ENCODE peak calls at places on chromosomes 13 and 19, in five cellular contexts. C is mesendoderm; D is CD4-positive, alpha-beta memory T cell; B is stimulated activated CD8-positive, alpha-beta memory T cell treated with anti-CD3 and anti-CD28 coated beads, Interleukin-12 subunit alpha, Interleukin-12 subunit beta, amount 100 ng/mL, for 4 hours; G is esophagus squamous epithelium. P is an unnamed sample.

GRCh38 chr19:38692458-38693379 is 45.3 kb downstream of the ACTN4 start:
- DNase-seq in C (no peak), D (no peak), B (no peak), G (no peak), P (no peak)

GRCh38 chr13:99384468-99384867 is 77.3 kb upstream of the GPR183 start:
- DNase-seq in C (no peak), D (peak; percentile 70), B (no peak), G (no peak), P (peak; percentile 15)

GRCh38 chr13:114100446-114101320 is 31.7 kb downstream of the RASA3 start:
- DNase-seq in C (no peak), D (no peak), B (no peak), G (no peak), P (peak; percentile 62)

GRCh38 chr13:37127706-37128241 is 22.3 kb upstream of the CSNK1A1L start:
- DNase-seq in C (no peak), D (no peak), B (no peak), G (no peak), P (no peak)

GRCh38 chr19:813359-814107 is 8.2 kb downstream of the PLPPR3 start:
- DNase-seq in C (no peak), D (no peak), B (no peak), G (no peak), P (peak; percentile 61)

GRCh38 chr19:29329460-29330134 is 116.6 kb upstream of the UQCRFS1 start:
- DNase-seq in C (peak; percentile 83), D (no peak), B (no peak), G (no peak), P (peak; percentile 93)

GRCh38 chr19:8423821-8424223 is 10.7 kb downstream of the MARCHF2 start:
- DNase-seq in C (peak; percentile 88), D (no peak), B (no peak), G (no peak), P (peak; percentile 83)

GRCh38 chr13:65932587-65933239 is 1297.4 kb downstream of the PCDH9 start:
- DNase-seq in C (no peak), D (no peak), B (no peak), G (no peak), P (no peak)

GRCh38 chr13:66618702-66619101 is 611.4 kb downstream of the PCDH9 start:
- DNase-seq in C (peak; percentile 45), D (no peak), B (no peak), G (no peak), P (no peak)

P was measured in endodermal cell.